ENCODE peak calls at places on chromosomes 4 and X, in nine cellular contexts. N is COR-L47; M is hippocampal formation; O is mesothelial cell of epicardium; I is GM03348; B is CD4-positive, alpha-beta T cell; A is activated CD8-positive, alpha-beta memory T cell treated with anti-CD3 and anti-CD28 coated beads for 1 hour; X is HTR-8/SVneo; L is lower leg skin. Y is an unnamed sample.

GRCh38 chr4:158809611-158810486 is 41.0 kb downstream of the FNIP2 start:
- DNase-seq in N (no peak), M (no peak), O (no peak), I (peak), B (no peak), A (no peak), X (peak), L (no peak), Y (peak)

GRCh38 chr4:106201373-106201772 is 114.6 kb downstream of the TBCK start:
- DNase-seq in N (peak), M (no peak), O (no peak), I (peak), B (no peak), A (no peak), X (peak), L (no peak), Y (no peak)

GRCh38 chrX:96563663-96564062 is 121.0 kb upstream of the DIAPH2 start:
- DNase-seq in N (no peak), M (no peak), O (no peak), I (peak), B (no peak), A (no peak), X (no peak), L (no peak), Y (no peak)

GRCh38 chrX:67732864-67733263 is 189.0 kb downstream of the AR start:
- DNase-seq in N (no peak), M (no peak), O (no peak), I (no peak), B (no peak), A (no peak), X (no peak), L (no peak), Y (no peak)

GRCh38 chr4:152118108-152118507 is 357.3 kb upstream of the GATB start:
- DNase-seq in N (peak), M (no peak), O (no peak), I (no peak), B (no peak), A (no peak), X (no peak), L (no peak), Y (no peak)

GRCh38 chrX:68696267-68696666 is 48.8 kb downstream of the STARD8 start:
- DNase-seq in N (no peak), M (no peak), O (no peak), I (no peak), B (no peak), A (no peak), X (no peak), L (no peak), Y (no peak)

GRCh38 chr4:134201216-134202098 is at the start of gene PABPC4L:
- DNase-seq in N (no peak), M (no peak), O (peak), I (peak), B (no peak), A (no peak), X (peak), L (peak), Y (peak)

GRCh38 chrX:137195296-137195695 is 161.5 kb upstream of the GPR101 start:
- DNase-seq in N (no peak), M (no peak), O (no peak), I (no peak), B (no peak), A (no peak), X (no peak), L (no peak), Y (no peak)

GRCh38 chr4:147160908-147161513 is 215.3 kb upstream of the TTC29 start:
- DNase-seq in N (peak), M (peak), O (no peak), I (peak), B (no peak), A (no peak), X (peak), L (no peak), Y (peak)

GRCh38 chr4:10612476-10612875 is 72.1 kb downstream of the CLNK start:
- DNase-seq in N (no peak), M (no peak), O (no peak), I (no peak), B (no peak), A (no peak), X (no peak), L (no peak), Y (no peak)

GRCh38 chrX:151973851-151974335 is 583 bp downstream of the GABRE start:
- DNase-seq in N (no peak), M (no peak), O (no peak), I (peak), B (no peak), A (no peak), X (no peak), L (peak), Y (no peak)

GRCh38 chrX:105646592-105647372 is 175.6 kb upstream of the NRK start:
- DNase-seq in N (no peak), M (no peak), O (no peak), I (no peak), B (no peak), A (no peak), X (no peak), L (no peak), Y (no peak)

GRCh38 chr4:21469438-21470032 is 479.0 kb downstream of the KCNIP4 start:
- DNase-seq in N (peak), M (no peak), O (no peak), I (peak), B (no peak), A (no peak), X (no peak), L (no peak), Y (no peak)

GRCh38 chrX:14939644-14940043 is 66.4 kb downstream of the MOSPD2 start:
- DNase-seq in N (no peak), M (no peak), O (no peak), I (no peak), B (no peak), A (no peak), X (no peak), L (no peak), Y (no peak)

Y was measured in hepatic stellate cell.